ENCODE peak calls at places on chromosomes 11 and 22, in seven cellular contexts. F is LHCN-M2; Y is fibroblast of the conjunctiva; W is stimulated activated CD4-positive, alpha-beta T cell treated with anti-CD3 and anti-CD28 coated beads, TNF-alpha, amount 100 ng/mL, for 1 hour; U is upper lobe of right lung; L is activated CD4-positive, CD25-positive, alpha-beta regulatory T cell; D is IMR-90. S is an unnamed sample.

GRCh38 chr22:49765091-49765771 is 62.4 kb downstream of the BRD1 start:
- DNase-seq in F (no peak), Y (no peak), W (no peak), U (peak; percentile 63), L (no peak), D (no peak), S (no peak)

GRCh38 chr11:31856248-31856647 is 45.1 kb upstream of the PAX6 start:
- DNase-seq in F (no peak), Y (no peak), W (no peak), U (no peak), L (no peak), D (no peak), S (no peak)

GRCh38 chr22:22446527-22446926 is 62.0 kb downstream of the ZNF280B start:
- DNase-seq in F (peak; percentile 73), Y (no peak), W (no peak), U (no peak), L (no peak), D (no peak), S (no peak)

GRCh38 chr11:839875-840617 is 2.3 kb downstream of the POLR2L start:
- DNase-seq in F (peak; percentile 55), Y (no peak), W (no peak), U (no peak), L (no peak), D (no peak), S (no peak)

GRCh38 chr22:33361581-33361980 is 303.4 kb upstream of the SYN3 start:
- DNase-seq in F (no peak), Y (no peak), W (no peak), U (no peak), L (no peak), D (peak; percentile 39), S (no peak)

GRCh38 chr11:2801711-2802388 is 83.7 kb downstream of the CDKN1C start:
- DNase-seq in F (no peak), Y (no peak), W (no peak), U (peak; percentile 55), L (no peak), D (no peak), S (no peak)

GRCh38 chr11:848380-848931 is 5.8 kb downstream of the TSPAN4 start:
- DNase-seq in F (no peak), Y (no peak), W (peak; percentile 37), U (peak; percentile 81), L (peak; percentile 45), D (no peak), S (no peak)

GRCh38 chr11:119730347-119730613 is 1.3 kb upstream of the NECTIN1 start:
- DNase-seq in F (no peak), Y (no peak), W (no peak), U (no peak), L (no peak), D (no peak), S (no peak)

GRCh38 chr22:17085277-17086091 is 684 bp downstream of the IL17RA start:
- DNase-seq in F (no peak), Y (no peak), W (no peak), U (peak; percentile 83), L (no peak), D (no peak), S (no peak)

GRCh38 chr11:17352925-17353227 is 1.3 kb downstream of the NCR3LG1 start:
- DNase-seq in F (peak; percentile 23), Y (peak; percentile 39), W (peak; percentile 3), U (peak; percentile 74), L (no peak), D (peak; percentile 34), S (no peak)

GRCh38 chr11:59867946-59868345 is 1.7 kb upstream of the TCN1 start:
- DNase-seq in F (no peak), Y (no peak), W (no peak), U (no peak), L (no peak), D (no peak), S (no peak)

GRCh38 chr11:91160661-91161060 is 937.8 kb upstream of the CHORDC1 start:
- DNase-seq in F (no peak), Y (no peak), W (no peak), U (no peak), L (no peak), D (no peak), S (no peak)

GRCh38 chr11:72802822-72803221 is 9.0 kb upstream of the STARD10 start:
- DNase-seq in F (no peak), Y (no peak), W (no peak), U (no peak), L (no peak), D (no peak), S (no peak)

GRCh38 chr11:119361056-119361787 is 14.7 kb upstream of the MFRP start:
- DNase-seq in F (peak; percentile 99), Y (peak; percentile 78), W (no peak), U (peak; percentile 83), L (no peak), D (peak; percentile 87), S (no peak)

GRCh38 chr11:64644348-64645242 is 53.6 kb downstream of the SLC22A12 start:
- DNase-seq in F (no peak), Y (no peak), W (no peak), U (no peak), L (no peak), D (no peak), S (no peak)

S was measured in NCI-H1048.